ENCODE peak calls at places on chromosomes 12 and 14, in five cellular contexts. One of them, this sample, is unnamed. For H3K4me1, the result is how much of the 10 kb centered on the place peaks cover.

GRCh38 chr14:22977684-22978486 is 4.5 kb downstream of the AJUBA start:
- DNase-seq in stomach: peak
- DNase-seq in transverse colon: peak
- DNase-seq in tibial nerve: no peak
- DNase-seq in A549: peak
- DNase-seq in this sample: no peak

GRCh38 chr14:67609642-67610310 is 9.7 kb upstream of the PIGH start:
- DNase-seq in stomach: no peak
- DNase-seq in transverse colon: no peak
- DNase-seq in tibial nerve: no peak
- DNase-seq in A549: no peak
- DNase-seq in this sample: no peak

GRCh38 chr12:101552277-101552676 is 42.5 kb upstream of the MYBPC1 start:
- DNase-seq in stomach: no peak
- DNase-seq in A549: no peak
- DNase-seq in transverse colon: no peak
- DNase-seq in tibial nerve: no peak
- DNase-seq in this sample: no peak

GRCh38 chr12:93191461-93191860 is 186.3 kb upstream of the NUDT4 start:
- DNase-seq in A549: no peak
- DNase-seq in tibial nerve: no peak
- DNase-seq in stomach: no peak
- DNase-seq in transverse colon: no peak
- DNase-seq in this sample: no peak

GRCh38 chr12:76799362-76799761 is 35.4 kb downstream of the ZDHHC17 start:
- DNase-seq in transverse colon: no peak
- DNase-seq in tibial nerve: no peak
- DNase-seq in A549: no peak
- DNase-seq in stomach: no peak
- DNase-seq in this sample: no peak

GRCh38 chr12:93833946-93834345 is 156.8 kb downstream of the CRADD start:
- DNase-seq in stomach: no peak
- DNase-seq in tibial nerve: no peak
- DNase-seq in transverse colon: no peak
- DNase-seq in A549: no peak
- DNase-seq in this sample: peak

GRCh38 chr12:20044836-20045235 is 323.5 kb upstream of the PDE3A start:
- DNase-seq in tibial nerve: no peak
- DNase-seq in stomach: no peak
- DNase-seq in transverse colon: no peak
- DNase-seq in A549: no peak
- DNase-seq in this sample: no peak

GRCh38 chr12:51819851-51820720 is 28.4 kb downstream of the FIGNL2 start:
- DNase-seq in transverse colon: peak
- DNase-seq in stomach: peak
- DNase-seq in A549: peak
- DNase-seq in tibial nerve: no peak
- DNase-seq in this sample: no peak

GRCh38 chr12:3604750-3605638 is 114.0 kb downstream of the PRMT8 start:
- DNase-seq in stomach: peak
- DNase-seq in tibial nerve: no peak
- DNase-seq in A549: no peak
- DNase-seq in transverse colon: peak
- DNase-seq in this sample: no peak

GRCh38 chr14:28761438-28762289 is 4.9 kb upstream of the FOXG1 start:
- DNase-seq in transverse colon: no peak
- DNase-seq in A549: no peak
- DNase-seq in tibial nerve: no peak
- DNase-seq in stomach: no peak
- DNase-seq in this sample: no peak

GRCh38 chr12:130588696-130589095 is 127.4 kb downstream of the RIMBP2 start:
- DNase-seq in stomach: no peak
- DNase-seq in transverse colon: no peak
- DNase-seq in A549: no peak
- DNase-seq in tibial nerve: no peak
- DNase-seq in this sample: no peak

GRCh38 chr14:23125006-23125405 is 6.0 kb upstream of the CEBPE start:
- DNase-seq in stomach: no peak
- DNase-seq in transverse colon: no peak
- DNase-seq in tibial nerve: no peak
- DNase-seq in A549: no peak
- DNase-seq in this sample: no peak

GRCh38 chr14:37091651-37092050 is 80.8 kb downstream of the SLC25A21 start:
- DNase-seq in transverse colon: no peak
- DNase-seq in A549: no peak
- DNase-seq in stomach: no peak
- DNase-seq in tibial nerve: no peak
- DNase-seq in this sample: no peak

GRCh38 chr14:90547968-90548367 is 151.1 kb downstream of the CALM1 start:
- DNase-seq in stomach: no peak
- DNase-seq in tibial nerve: no peak
- DNase-seq in A549: no peak
- DNase-seq in transverse colon: no peak
- DNase-seq in this sample: no peak

GRCh38 chr12:92509156-92509758 is 193.5 kb upstream of the PLEKHG7 start:
- DNase-seq in stomach: no peak
- DNase-seq in A549: no peak
- DNase-seq in tibial nerve: no peak
- DNase-seq in transverse colon: no peak
- DNase-seq in this sample: no peak

GRCh38 chr12:47838286-47838931 is 18.7 kb upstream of the HDAC7 start:
- DNase-seq in tibial nerve: no peak
- DNase-seq in A549: peak
- DNase-seq in stomach: no peak
- DNase-seq in transverse colon: no peak
- DNase-seq in this sample: no peak

GRCh38 chr14:69475194-69475818 is 9.2 kb upstream of the PLEKHD1 start:
- DNase-seq in tibial nerve: no peak
- DNase-seq in A549: peak
- DNase-seq in transverse colon: no peak
- DNase-seq in stomach: no peak
- DNase-seq in this sample: no peak

GRCh38 chr12:121060149-121061001 is 21.3 kb upstream of the OASL start:
- DNase-seq in A549: peak
- DNase-seq in transverse colon: peak
- DNase-seq in tibial nerve: no peak
- DNase-seq in stomach: peak
- DNase-seq in this sample: peak

GRCh38 chr14:21965042-21965441 is 291.4 kb upstream of the OR4E1 start:
- DNase-seq in transverse colon: no peak
- DNase-seq in tibial nerve: no peak
- DNase-seq in A549: no peak
- DNase-seq in stomach: no peak
- DNase-seq in this sample: no peak

GRCh38 chr14:94953541-94954260 is 183.8 kb upstream of the GSC start:
- DNase-seq in transverse colon: no peak
- DNase-seq in tibial nerve: no peak
- DNase-seq in stomach: no peak
- DNase-seq in A549: no peak
- DNase-seq in this sample: no peak

GRCh38 chr12:42705863-42706262 is 116.3 kb upstream of the PRICKLE1 start:
- DNase-seq in stomach: peak
- DNase-seq in tibial nerve: peak
- DNase-seq in transverse colon: peak
- DNase-seq in A549: no peak
- DNase-seq in this sample: no peak

GRCh38 chr14:24630872-24631477 is 3.0 kb downstream of the GZMB start:
- DNase-seq in transverse colon: peak
- DNase-seq in tibial nerve: no peak
- DNase-seq in stomach: peak
- DNase-seq in A549: no peak
- DNase-seq in this sample: peak

GRCh38 chr14:62280366-62280765 is 518.1 kb downstream of the SNAPC1 start:
- DNase-seq in A549: no peak
- DNase-seq in stomach: no peak
- DNase-seq in tibial nerve: no peak
- DNase-seq in transverse colon: no peak
- DNase-seq in this sample: no peak

GRCh38 chr12:55058082-55058481 is 38.3 kb downstream of the NEUROD4 start:
- DNase-seq in A549: no peak
- DNase-seq in tibial nerve: no peak
- DNase-seq in stomach: no peak
- DNase-seq in transverse colon: no peak
- DNase-seq in this sample: no peak

GRCh38 chr12:53219116-53219955 is 12.3 kb upstream of the ITGB7 start:
- DNase-seq in A549: peak
- DNase-seq in transverse colon: no peak
- DNase-seq in stomach: no peak
- DNase-seq in tibial nerve: no peak
- DNase-seq in this sample: no peak

GRCh38 chr14:33842299-33842698 is 108.6 kb downstream of the EGLN3 start:
- DNase-seq in tibial nerve: no peak
- DNase-seq in transverse colon: peak
- DNase-seq in A549: no peak
- DNase-seq in stomach: no peak
- DNase-seq in this sample: peak

GRCh38 chr12:73181244-73181643 is 909.1 kb downstream of the TRHDE start:
- DNase-seq in tibial nerve: no peak
- DNase-seq in A549: no peak
- DNase-seq in transverse colon: no peak
- DNase-seq in stomach: no peak
- DNase-seq in this sample: no peak

GRCh38 chr12:2648406-2648805 is 146.4 kb upstream of the FKBP4 start:
- DNase-seq in tibial nerve: no peak
- DNase-seq in stomach: no peak
- DNase-seq in A549: no peak
- DNase-seq in transverse colon: no peak
- DNase-seq in this sample: no peak

GRCh38 chr14:91870001-91870400 is 2.7 kb upstream of the TC2N start:
- DNase-seq in stomach: no peak
- DNase-seq in transverse colon: peak
- DNase-seq in A549: no peak
- DNase-seq in tibial nerve: no peak
- DNase-seq in this sample: no peak

GRCh38 chr14:75881986-75882385 is 99.8 kb downstream of the TGFB3 start:
- DNase-seq in transverse colon: no peak
- DNase-seq in stomach: no peak
- DNase-seq in tibial nerve: no peak
- DNase-seq in A549: no peak
- DNase-seq in this sample: no peak

GRCh38 chr12:13206560-13206897 is 10.0 kb downstream of the EMP1 start:
- DNase-seq in A549: no peak
- DNase-seq in stomach: no peak
- DNase-seq in tibial nerve: no peak
- DNase-seq in transverse colon: no peak
- DNase-seq in this sample: no peak

GRCh38 chr14:95434161-95434560 is 82.3 kb downstream of the SYNE3 start:
- DNase-seq in tibial nerve: no peak
- DNase-seq in A549: no peak
- DNase-seq in stomach: no peak
- DNase-seq in transverse colon: no peak
- DNase-seq in this sample: no peak

GRCh38 chr12:117743746-117744145 is 225.0 kb downstream of the KSR2 start:
- DNase-seq in stomach: no peak
- DNase-seq in transverse colon: no peak
- DNase-seq in A549: no peak
- DNase-seq in tibial nerve: no peak
- DNase-seq in this sample: no peak

GRCh38 chr12:96434107-96434506 is 33.9 kb upstream of the CDK17 start:
- DNase-seq in A549: no peak
- DNase-seq in tibial nerve: no peak
- DNase-seq in transverse colon: peak
- DNase-seq in stomach: no peak
- DNase-seq in this sample: no peak

GRCh38 chr14:20805485-20805884 is 2.8 kb upstream of the RNASE1 start:
- DNase-seq in transverse colon: no peak
- DNase-seq in stomach: no peak
- DNase-seq in A549: no peak
- DNase-seq in tibial nerve: no peak
- DNase-seq in this sample: no peak

GRCh38 chr12:127773520-127773919 is 493.4 kb upstream of the TMEM132C start:
- DNase-seq in transverse colon: no peak
- DNase-seq in tibial nerve: no peak
- DNase-seq in stomach: no peak
- DNase-seq in A549: no peak
- DNase-seq in this sample: peak

GRCh38 chr12:115763982-115764621 is 513.4 kb downstream of the MED13L start:
- DNase-seq in A549: no peak
- DNase-seq in stomach: no peak
- DNase-seq in tibial nerve: no peak
- DNase-seq in transverse colon: no peak
- DNase-seq in this sample: no peak

GRCh38 chr12:71024827-71025226 is 104.3 kb upstream of the PTPRR start:
- DNase-seq in tibial nerve: no peak
- DNase-seq in stomach: no peak
- DNase-seq in transverse colon: no peak
- DNase-seq in A549: no peak
- DNase-seq in this sample: no peak

DNA sequence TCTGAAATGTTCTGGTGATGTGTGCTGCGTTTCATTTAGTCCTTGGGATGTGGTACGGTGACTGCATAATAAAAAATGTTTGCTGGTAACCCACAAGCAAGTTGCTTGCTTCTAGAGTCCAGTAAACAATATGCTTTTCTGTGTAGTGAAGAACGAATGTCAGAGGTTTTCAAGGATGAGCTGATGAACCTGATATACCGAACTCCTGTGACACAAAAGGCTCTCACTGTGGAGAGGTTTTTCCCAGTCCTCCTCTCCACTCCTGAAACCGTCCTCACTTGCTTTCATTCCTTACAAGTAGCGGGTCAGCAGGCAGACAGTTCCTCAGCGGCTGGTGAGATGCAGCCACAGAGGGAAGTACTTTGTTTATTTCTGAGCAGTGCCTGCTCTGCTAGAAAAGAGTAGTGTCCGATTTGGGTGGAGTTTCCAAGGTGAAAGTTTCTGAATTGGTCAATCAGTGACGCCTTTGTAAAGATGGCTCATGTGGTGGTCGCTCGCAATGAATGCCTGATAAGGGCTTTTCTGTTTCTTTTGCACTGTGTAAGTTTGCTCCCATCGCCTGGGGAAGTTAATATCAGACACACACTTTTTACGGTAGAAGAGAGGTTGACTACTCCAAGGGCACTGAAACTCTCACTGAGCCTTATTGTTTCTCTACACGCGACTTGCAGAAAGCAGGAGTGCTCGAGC is 3.0 kb downstream of the ETV6 start:
- DNase-seq in A549: no peak
- DNase-seq in transverse colon: peak
- DNase-seq in stomach: peak
- DNase-seq in tibial nerve: no peak
- DNase-seq in this sample: peak
- H3K4me1 ChIP-seq in A549: under half
- H3K4me1 ChIP-seq in transverse colon: under half
- H3K4me1 ChIP-seq in stomach: half or more
- H3K4me1 ChIP-seq in tibial nerve: under half
- H3K4me1 ChIP-seq in this sample: half or more

GRCh38 chr14:73323889-73324535 is 86.7 kb downstream of the PAPLN start:
- DNase-seq in tibial nerve: no peak
- DNase-seq in stomach: no peak
- DNase-seq in transverse colon: no peak
- DNase-seq in A549: no peak
- DNase-seq in this sample: no peak
- TF ChIP-seq EP300 in tibial nerve: no peak
- TF ChIP-seq EP300 in stomach: no peak
- TF ChIP-seq EP300 in transverse colon: no peak
- TF ChIP-seq EP300 in A549: no peak
- TF ChIP-seq EP300 in this sample: no peak

GRCh38 chr14:35932136-35932535 is 106.0 kb downstream of the BRMS1L start:
- DNase-seq in tibial nerve: no peak
- DNase-seq in A549: no peak
- DNase-seq in transverse colon: no peak
- DNase-seq in stomach: no peak
- DNase-seq in this sample: no peak
- H3K27ac ChIP-seq in tibial nerve: no peak
- H3K27ac ChIP-seq in A549: no peak
- H3K27ac ChIP-seq in transverse colon: no peak
- H3K27ac ChIP-seq in stomach: no peak
- H3K27ac ChIP-seq in this sample: no peak

GRCh38 chr14:55122441-55122986 is 6.5 kb upstream of the LGALS3 start:
- DNase-seq in stomach: peak
- DNase-seq in tibial nerve: no peak
- DNase-seq in transverse colon: peak
- DNase-seq in A549: no peak
- DNase-seq in this sample: no peak
- H3K4me1 ChIP-seq in stomach: half or more
- H3K4me1 ChIP-seq in tibial nerve: under half
- H3K4me1 ChIP-seq in transverse colon: half or more
- H3K4me1 ChIP-seq in A549: under half
- H3K4me1 ChIP-seq in this sample: half or more